ENCODE peak calls at places on chromosomes 12 and 14, in eight cellular contexts. K is fibroblast of lung, X is NCI-H774, G is foreskin melanocyte, O is mesothelial cell of epicardium, R is pancreas, T is left ventricle myocardium inferior, L is NCI-H1417 treated with DMSO at 0.1 percent for 48 hours. I is an unnamed sample.

GRCh38 chr14:90439874-90440442 is 43.1 kb downstream of the CALM1 start:
- DNase-seq in O (no peak), T (no peak), L (no peak), X (no peak), K (no peak), R (no peak), G (no peak), I (no peak)

GRCh38 chr14:56216631-56217379 is 98.6 kb downstream of the PELI2 start:
- DNase-seq in T (peak), X (peak), O (no peak), L (no peak), G (peak), K (peak), R (peak), I (peak)

GRCh38 chr12:92649511-92650227 is 53.1 kb upstream of the PLEKHG7 start:
- DNase-seq in G (peak), K (peak), X (peak), T (no peak), O (no peak), L (peak), R (peak), I (no peak)

GRCh38 chr12:22180699-22181098 is 134.7 kb downstream of the CMAS start:
- DNase-seq in T (no peak), O (no peak), L (no peak), K (no peak), G (no peak), X (no peak), R (no peak), I (no peak)

GRCh38 chr14:61761557-61761956 is 663 bp upstream of the SNAPC1 start:
- DNase-seq in L (no peak), X (no peak), O (no peak), G (no peak), K (no peak), T (no peak), R (no peak), I (no peak)

GRCh38 chr14:65810326-65810725 is 397.8 kb downstream of the FUT8 start:
- DNase-seq in R (no peak), T (no peak), X (no peak), L (no peak), O (no peak), G (no peak), K (no peak), I (no peak)

GRCh38 chr14:99174920-99175319 is 97.1 kb downstream of the BCL11B start:
- DNase-seq in K (no peak), T (no peak), L (no peak), X (no peak), G (no peak), R (no peak), O (no peak), I (no peak)

GRCh38 chr12:54721312-54721711 is 73.1 kb upstream of the DCD start:
- DNase-seq in R (no peak), T (no peak), K (no peak), G (no peak), O (no peak), L (no peak), X (no peak), I (no peak)

GRCh38 chr14:105909046-105909827 is 382.9 kb downstream of the TMEM121 start:
- DNase-seq in K (no peak), X (no peak), L (no peak), R (no peak), T (no peak), O (no peak), G (no peak), I (no peak)

GRCh38 chr12:78209851-78210493 is 379.3 kb downstream of the NAV3 start:
- DNase-seq in X (peak), T (peak), L (no peak), K (peak), R (no peak), O (no peak), G (no peak), I (no peak)